ENCODE peak calls at places on chromosomes 4 and X, in four cellular contexts. A is CD4-positive, alpha-beta T cell; V is upper lobe of right lung; Y is lower leg skin. Q is an unnamed sample.

GRCh38 chr4:128134925-128135324 is 73.8 kb downstream of the LARP1B start:
- DNase-seq in A (no peak), V (no peak), Y (no peak), Q (no peak)

GRCh38 chr4:122341906-122342305 is 36.9 kb upstream of the ADAD1 start:
- DNase-seq in A (no peak), V (no peak), Y (no peak), Q (no peak)

GRCh38 chrX:7144126-7144525 is 3.4 kb upstream of the STS start:
- DNase-seq in A (no peak), V (no peak), Y (no peak), Q (no peak)

GRCh38 chrX:140697618-140698017 is 11.9 kb upstream of the LINC00632 start:
- DNase-seq in A (no peak), V (no peak), Y (no peak), Q (no peak)

GRCh38 chr4:177769155-177769554 is 326.9 kb upstream of the AGA start:
- DNase-seq in A (no peak), V (no peak), Y (no peak), Q (no peak)

GRCh38 chrX:134172588-134173259 is 64.3 kb upstream of the CCDC160 start:
- DNase-seq in A (peak), V (peak), Y (no peak), Q (no peak)

GRCh38 chr4:168891086-168891485 is 119.0 kb downstream of the CBR4 start:
- DNase-seq in A (no peak), V (no peak), Y (no peak), Q (no peak)

GRCh38 chr4:125693233-125693632 is 378.5 kb downstream of the FAT4 start:
- DNase-seq in A (no peak), V (no peak), Y (no peak), Q (no peak)

GRCh38 chrX:7076245-7076661 is 71.3 kb upstream of the STS start:
- DNase-seq in A (no peak), V (no peak), Y (peak), Q (no peak)

GRCh38 chr4:158540125-158540907 is 18.6 kb downstream of the RXFP1 start:
- DNase-seq in A (no peak), V (no peak), Y (no peak), Q (no peak)

GRCh38 chr4:145760961-145761929 is 81.3 kb downstream of the C4orf51 start:
- DNase-seq in A (no peak), V (no peak), Y (no peak), Q (no peak)

GRCh38 chr4:128596844-128597243 is 212.7 kb upstream of the JADE1 start:
- DNase-seq in A (no peak), V (no peak), Y (no peak), Q (no peak)

GRCh38 chrX:1182211-1182610 is 30.2 kb downstream of the CRLF2 start:
- DNase-seq in A (no peak), V (no peak), Y (peak), Q (no peak)

GRCh38 chrX:119516157-119516702 is 48.0 kb downstream of the SLC25A5 start:
- DNase-seq in A (no peak), V (no peak), Y (no peak), Q (no peak)

GRCh38 chrX:111010151-111010550 is 85.8 kb upstream of the PAK3 start:
- DNase-seq in A (no peak), V (no peak), Y (no peak), Q (no peak)

GRCh38 chrX:39201305-39201990 is 400.2 kb downstream of the MID1IP1 start:
- DNase-seq in A (no peak), V (no peak), Y (no peak), Q (no peak)

GRCh38 chrX:73963682-73964081 is 340.3 kb upstream of the ZCCHC13 start:
- DNase-seq in A (no peak), V (no peak), Y (no peak), Q (no peak)

GRCh38 chr4:155854597-155855226 is 11.4 kb downstream of the ASIC5 start:
- DNase-seq in A (no peak), V (no peak), Y (no peak), Q (no peak)

GRCh38 chr4:168514249-168514852 is 17.5 kb downstream of the PALLD start:
- DNase-seq in A (no peak), V (no peak), Y (no peak), Q (no peak)

GRCh38 chrX:116241001-116241400 is 70.5 kb downstream of the AGTR2 start:
- DNase-seq in A (no peak), V (no peak), Y (no peak), Q (no peak)

GRCh38 chr4:184000457-184001395 is 95.6 kb downstream of the STOX2 start:
- DNase-seq in A (no peak), V (no peak), Y (no peak), Q (no peak)

GRCh38 chr4:1578968-1579833 is 104.9 kb downstream of the FAM53A start:
- DNase-seq in A (peak), V (peak), Y (peak), Q (peak)

GRCh38 chrX:148049441-148049840 is 68.3 kb downstream of the FMR1NB start:
- DNase-seq in A (no peak), V (no peak), Y (no peak), Q (no peak)

GRCh38 chr4:169012049-169012448 is 2.0 kb upstream of the CBR4 start:
- DNase-seq in A (no peak), V (no peak), Y (no peak), Q (no peak)

GRCh38 chr4:124321370-124321769 is 391.2 kb downstream of the ANKRD50 start:
- DNase-seq in A (no peak), V (no peak), Y (no peak), Q (no peak)
- TF ChIP-seq CTCF in A (no peak), V (no peak), Y (no peak), Q (peak)

GRCh38 chr4:119218093-119218492 is 5.6 kb downstream of the USP53 start:
- DNase-seq in A (no peak), V (no peak), Y (no peak), Q (no peak)

DNA sequence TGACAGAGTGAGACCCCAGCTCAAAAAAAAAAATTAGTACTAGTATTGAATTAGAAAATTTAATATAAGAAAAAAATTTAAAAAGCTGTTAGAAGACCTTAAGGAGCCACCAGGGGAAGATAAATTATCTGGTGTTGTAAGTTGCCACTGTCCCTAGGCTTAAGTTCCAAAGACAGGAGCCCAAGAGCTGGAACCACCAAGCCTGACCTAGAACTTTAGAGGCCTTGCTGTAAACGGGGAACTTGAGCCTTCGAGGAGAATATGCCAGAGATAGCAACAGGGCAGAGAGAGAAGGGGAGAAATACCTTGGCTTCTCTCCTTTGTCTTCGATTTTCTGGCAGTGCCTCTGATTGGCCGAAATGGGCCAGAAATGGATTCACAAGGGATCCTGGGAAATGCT is 8.9 kb downstream of the USP53 start:
- DNase-seq in A (no peak), V (no peak), Y (no peak), Q (no peak)
- TF ChIP-seq CTCF in A (no peak), V (no peak), Y (no peak), Q (no peak)

GRCh38 chr4:161320377-161320776 is 843.4 kb downstream of the FSTL5 start:
- DNase-seq in A (no peak), V (no peak), Y (no peak), Q (no peak)
- TF ChIP-seq CTCF in A (no peak), V (peak), Y (no peak), Q (peak)

DNA sequence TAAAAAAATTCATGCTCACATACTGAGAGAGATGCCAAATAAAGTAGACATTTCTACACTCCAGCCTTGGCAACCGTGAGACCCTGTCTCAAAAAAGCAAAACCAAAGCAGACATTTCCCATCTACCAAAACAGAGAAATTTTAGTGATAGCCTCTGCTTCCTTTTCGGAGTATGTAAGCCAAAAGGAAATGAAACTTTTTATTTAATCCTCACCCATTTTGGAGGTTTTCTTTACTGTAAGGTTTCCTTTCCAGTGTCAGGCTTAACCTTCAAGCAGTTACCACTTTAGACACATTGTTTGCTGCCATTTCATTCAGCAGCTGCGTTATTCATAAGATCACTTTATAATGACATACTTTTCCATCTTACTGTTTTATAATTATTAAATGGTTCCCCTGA is 15.9 kb downstream of the ADD1 start:
- DNase-seq in A (no peak), V (no peak), Y (no peak), Q (no peak)
- TF ChIP-seq CTCF in A (no peak), V (no peak), Y (no peak), Q (no peak)